ENCODE peak calls at places on chromosomes 13 and 19, in seven cellular contexts. E is omental fat pad, K is Right ventricle myocardium superior, B is KG1, V is NCI-H2081, U is nephron progenitor cell, W is HEK293T. X is an unnamed sample.

GRCh38 chr13:73608731-73609485 is 525.3 kb downstream of the KLF12 start:
- DNase-seq in E (no peak), K (no peak), B (no peak), V (peak), U (peak), W (peak), X (no peak)

GRCh38 chr19:54229146-54229545 is 6.3 kb upstream of the LILRB3 start:
- DNase-seq in E (no peak), K (no peak), B (no peak), V (no peak), U (no peak), W (no peak), X (no peak)

GRCh38 chr19:19406878-19407639 is 1.6 kb downstream of the GATAD2A start:
- DNase-seq in E (no peak), K (no peak), B (no peak), V (no peak), U (no peak), W (no peak), X (no peak)

GRCh38 chr13:98300956-98301641 is 124.0 kb upstream of the RNF113B start:
- DNase-seq in E (no peak), K (no peak), B (no peak), V (no peak), U (no peak), W (no peak), X (no peak)

GRCh38 chr13:106446011-106446410 is 89.5 kb downstream of the EFNB2 start:
- DNase-seq in E (no peak), K (no peak), B (no peak), V (no peak), U (peak), W (no peak), X (no peak)

GRCh38 chr19:40716031-40716654 is 543 bp downstream of the COQ8B start:
- DNase-seq in E (peak), K (peak), B (no peak), V (no peak), U (no peak), W (no peak), X (no peak)

GRCh38 chr19:57803594-57804325 is 11.0 kb downstream of the ZNF552 start:
- DNase-seq in E (no peak), K (no peak), B (no peak), V (no peak), U (peak), W (no peak), X (no peak)

GRCh38 chr19:17078038-17078919 is 2.7 kb downstream of the MYO9B start:
- DNase-seq in E (no peak), K (no peak), B (no peak), V (no peak), U (no peak), W (no peak), X (peak)

GRCh38 chr13:40315416-40316064 is 350.9 kb downstream of the FOXO1 start:
- DNase-seq in E (no peak), K (no peak), B (no peak), V (no peak), U (no peak), W (no peak), X (no peak)

GRCh38 chr19:16067205-16067938 is 8.9 kb upstream of the TPM4 start:
- DNase-seq in E (no peak), K (peak), B (no peak), V (no peak), U (no peak), W (no peak), X (peak)

GRCh38 chr13:60759499-60759898 is 362.5 kb downstream of the TDRD3 start:
- DNase-seq in E (no peak), K (no peak), B (no peak), V (no peak), U (no peak), W (no peak), X (no peak)

GRCh38 chr13:54078271-54078670 is 1049.7 kb downstream of the OLFM4 start:
- DNase-seq in E (no peak), K (no peak), B (no peak), V (no peak), U (no peak), W (no peak), X (no peak)

GRCh38 chr19:55581145-55581827 is 638 bp upstream of the ZNF579 start:
- DNase-seq in E (no peak), K (peak), B (no peak), V (peak), U (peak), W (no peak), X (no peak)

GRCh38 chr13:84917252-84917878 is 881.9 kb downstream of the SLITRK6 start:
- DNase-seq in E (no peak), K (no peak), B (peak), V (peak), U (no peak), W (no peak), X (no peak)

GRCh38 chr19:28435551-28436261 is 777.2 kb downstream of the UQCRFS1 start:
- DNase-seq in E (no peak), K (no peak), B (no peak), V (no peak), U (no peak), W (no peak), X (no peak)

GRCh38 chr13:111337206-111337605 is 16.8 kb downstream of the TEX29 start:
- DNase-seq in E (no peak), K (no peak), B (no peak), V (no peak), U (no peak), W (no peak), X (no peak)

GRCh38 chr19:10808937-10809655 is 26.9 kb downstream of the TMED1 start:
- DNase-seq in E (no peak), K (no peak), B (no peak), V (peak), U (no peak), W (no peak), X (no peak)

GRCh38 chr13:51549593-51549992 is 34.7 kb upstream of the WDFY2 start:
- DNase-seq in E (no peak), K (no peak), B (no peak), V (no peak), U (no peak), W (no peak), X (no peak)

GRCh38 chr19:35310811-35311465 is 18.0 kb upstream of the CD22 start:
- DNase-seq in E (no peak), K (peak), B (no peak), V (no peak), U (no peak), W (no peak), X (no peak)

GRCh38 chr13:29548722-29549446 is 46.6 kb downstream of the SLC7A1 start:
- DNase-seq in E (no peak), K (no peak), B (no peak), V (no peak), U (no peak), W (peak), X (no peak)

GRCh38 chr13:102708211-102708610 is 13.4 kb upstream of the METTL21C start:
- DNase-seq in E (no peak), K (no peak), B (no peak), V (no peak), U (no peak), W (no peak), X (no peak)

GRCh38 chr13:51277943-51278342 is 55.7 kb downstream of the FAM124A start:
- DNase-seq in E (no peak), K (no peak), B (no peak), V (no peak), U (no peak), W (no peak), X (no peak)

GRCh38 chr19:4556574-4557185 is 2.8 kb downstream of the SEMA6B start:
- DNase-seq in E (no peak), K (no peak), B (no peak), V (no peak), U (peak), W (peak), X (no peak)

GRCh38 chr13:66992183-66992582 is 238.0 kb downstream of the PCDH9 start:
- DNase-seq in E (no peak), K (no peak), B (no peak), V (peak), U (no peak), W (peak), X (no peak)

GRCh38 chr19:11639602-11640471 is 42.6 kb downstream of the ZNF627 start:
- DNase-seq in E (peak), K (peak), B (peak), V (peak), U (peak), W (peak), X (peak)

GRCh38 chr13:75855216-75855615 is 219.1 kb downstream of the LMO7 start:
- DNase-seq in E (no peak), K (no peak), B (no peak), V (no peak), U (no peak), W (no peak), X (no peak)

GRCh38 chr19:31675187-31675913 is 326.1 kb upstream of the TSHZ3 start:
- DNase-seq in E (no peak), K (no peak), B (no peak), V (no peak), U (no peak), W (no peak), X (no peak)

GRCh38 chr13:90552702-90553101 is 794.8 kb upstream of the MIR17HG start:
- DNase-seq in E (no peak), K (no peak), B (no peak), V (no peak), U (no peak), W (no peak), X (no peak)

GRCh38 chr19:19654441-19654840 is 9.0 kb downstream of the ATP13A1 start:
- DNase-seq in E (no peak), K (no peak), B (no peak), V (no peak), U (no peak), W (no peak), X (no peak)

GRCh38 chr19:10566658-10567410 is 1.0 kb upstream of the KRI1 start:
- DNase-seq in E (no peak), K (no peak), B (peak), V (no peak), U (no peak), W (no peak), X (no peak)

GRCh38 chr13:99062593-99062992 is 84.7 kb upstream of the DOCK9 start:
- DNase-seq in E (no peak), K (peak), B (no peak), V (peak), U (no peak), W (no peak), X (no peak)

GRCh38 chr19:8638078-8638619 is 7.7 kb downstream of the NFILZ start:
- DNase-seq in E (no peak), K (peak), B (peak), V (no peak), U (no peak), W (no peak), X (peak)

GRCh38 chr19:19514881-19515763 is at the start of gene TSSK6:
- DNase-seq in E (no peak), K (no peak), B (no peak), V (no peak), U (no peak), W (no peak), X (no peak)

GRCh38 chr19:29505034-29505824 is 20.6 kb upstream of the VSTM2B start:
- DNase-seq in E (no peak), K (no peak), B (no peak), V (no peak), U (peak), W (no peak), X (no peak)

GRCh38 chr19:10544242-10544752 is 593 bp downstream of the ATG4D start:
- DNase-seq in E (no peak), K (no peak), B (no peak), V (peak), U (no peak), W (no peak), X (peak)

GRCh38 chr13:111265006-111265700 is 55.3 kb upstream of the TEX29 start:
- DNase-seq in E (no peak), K (no peak), B (no peak), V (no peak), U (no peak), W (no peak), X (no peak)

X was measured in right lobe of liver.